ENCODE peak calls at places on chromosomes 4 and X, in seven cellular contexts. X is smooth muscle cell of the brain vasculature; O is cardiac fibroblast; D is GM12891; P is NCI-H1694 treated with DMSO at 0.1 percent for 48 hours; S is mammary epithelial cell; T is activated CD8-positive, alpha-beta T cell treated with anti-CD3 and anti-CD28 coated beads for 36 hours. N is an unnamed sample.

GRCh38 chr4:58665649-58666048 is 1555.5 kb upstream of the IGFBP7 start:
- DNase-seq in D (no peak), T (no peak), S (no peak), X (no peak), O (no peak), P (no peak), N (no peak)

GRCh38 chr4:110540606-110541440 is 64.9 kb downstream of the ENPEP start:
- DNase-seq in P (no peak), T (no peak), O (peak), D (no peak), S (peak), X (no peak), N (no peak)

GRCh38 chr4:175273995-175274753 is 356.0 kb downstream of the ADAM29 start:
- DNase-seq in P (no peak), X (no peak), S (no peak), T (no peak), D (no peak), O (no peak), N (no peak)

GRCh38 chr4:175770555-175770954 is 41.5 kb downstream of the GPM6A start:
- DNase-seq in P (no peak), S (no peak), O (no peak), D (no peak), T (no peak), X (no peak), N (no peak)

GRCh38 chr4:3252480-3252828 is 3.5 kb downstream of the MSANTD1 start:
- DNase-seq in P (no peak), X (no peak), T (no peak), O (no peak), S (no peak), D (no peak), N (no peak)

GRCh38 chrX:114272096-114272686 is 311.7 kb upstream of the HTR2C start:
- DNase-seq in O (no peak), T (no peak), P (no peak), D (no peak), S (no peak), X (no peak), N (no peak)

GRCh38 chrX:78643106-78643505 is 16.0 kb downstream of the RTL3 start:
- DNase-seq in O (peak), D (no peak), P (no peak), X (peak), S (no peak), T (no peak), N (no peak)

GRCh38 chr4:17447675-17448298 is 64.1 kb downstream of the QDPR start:
- DNase-seq in X (peak), O (peak), T (peak), S (peak), D (peak), P (peak), N (peak)

GRCh38 chrX:76148753-76149152 is 24.1 kb upstream of the PBDC1 start:
- DNase-seq in D (no peak), S (peak), T (peak), X (no peak), O (peak), P (peak), N (no peak)

GRCh38 chrX:74248889-74249288 is 55.1 kb upstream of the ZCCHC13 start:
- DNase-seq in X (no peak), D (no peak), O (peak), S (no peak), P (no peak), T (no peak), N (no peak)

GRCh38 chrX:50751091-50751490 is 62.9 kb downstream of the SHROOM4 start:
- DNase-seq in P (no peak), T (no peak), S (no peak), O (no peak), D (no peak), X (no peak), N (no peak)

GRCh38 chr4:54924891-54925290 is 200.5 kb downstream of the KDR start:
- DNase-seq in X (no peak), T (no peak), O (no peak), S (peak), P (no peak), D (no peak), N (no peak)

N was measured in AG08396.